ENCODE peak calls at places on chromosome 13, in nine cellular contexts. One of them, this sample, is unnamed.
A peak's percentile ranks its signal among the peaks of the same experiment; 100 is the strongest.

GRCh38 chr13:80164451-80164850 is 176.5 kb downstream of the SPRY2 start:
- DNase-seq in Caco-2: no peak
- DNase-seq in stomach: no peak
- DNase-seq in tibial nerve: no peak
- DNase-seq in right lobe of liver: no peak
- DNase-seq in left ventricle myocardium inferior: no peak
- DNase-seq in PC-3: no peak
- DNase-seq in transverse colon: no peak
- DNase-seq in GM12878: no peak
- DNase-seq in this sample: no peak

GRCh38 chr13:50845211-50845610 is 1.7 kb upstream of the DLEU7 start:
- DNase-seq in Caco-2: no peak
- DNase-seq in stomach: no peak
- DNase-seq in tibial nerve: no peak
- DNase-seq in right lobe of liver: no peak
- DNase-seq in left ventricle myocardium inferior: no peak
- DNase-seq in PC-3: no peak
- DNase-seq in transverse colon: no peak
- DNase-seq in GM12878: no peak
- DNase-seq in this sample: no peak

GRCh38 chr13:112814905-112815585 is 125.2 kb downstream of the ATP11A start:
- DNase-seq in Caco-2: no peak
- DNase-seq in stomach: peak; percentile 27
- DNase-seq in tibial nerve: no peak
- DNase-seq in right lobe of liver: no peak
- DNase-seq in left ventricle myocardium inferior: peak; percentile 46
- DNase-seq in PC-3: peak; percentile 34
- DNase-seq in transverse colon: no peak
- DNase-seq in GM12878: no peak
- DNase-seq in this sample: no peak

GRCh38 chr13:35549481-35549880 is 73.0 kb upstream of the MAB21L1 start:
- DNase-seq in Caco-2: no peak
- DNase-seq in stomach: no peak
- DNase-seq in tibial nerve: no peak
- DNase-seq in right lobe of liver: no peak
- DNase-seq in left ventricle myocardium inferior: no peak
- DNase-seq in PC-3: peak; percentile 80
- DNase-seq in transverse colon: no peak
- DNase-seq in GM12878: peak; percentile 15
- DNase-seq in this sample: no peak

GRCh38 chr13:47976325-47976724 is 24.7 kb downstream of the SUCLA2 start:
- DNase-seq in Caco-2: no peak
- DNase-seq in stomach: no peak
- DNase-seq in tibial nerve: no peak
- DNase-seq in right lobe of liver: no peak
- DNase-seq in left ventricle myocardium inferior: no peak
- DNase-seq in PC-3: no peak
- DNase-seq in transverse colon: no peak
- DNase-seq in GM12878: no peak
- DNase-seq in this sample: no peak

GRCh38 chr13:111958612-111959395 is 108.1 kb upstream of the SOX1 start:
- DNase-seq in Caco-2: no peak
- DNase-seq in stomach: peak; percentile 8
- DNase-seq in tibial nerve: no peak
- DNase-seq in right lobe of liver: no peak
- DNase-seq in left ventricle myocardium inferior: no peak
- DNase-seq in PC-3: no peak
- DNase-seq in transverse colon: no peak
- DNase-seq in GM12878: no peak
- DNase-seq in this sample: no peak

GRCh38 chr13:24694907-24695306 is 14.7 kb downstream of the ATP12A start:
- DNase-seq in Caco-2: no peak
- DNase-seq in stomach: no peak
- DNase-seq in tibial nerve: no peak
- DNase-seq in right lobe of liver: no peak
- DNase-seq in left ventricle myocardium inferior: no peak
- DNase-seq in PC-3: peak; percentile 55
- DNase-seq in transverse colon: no peak
- DNase-seq in GM12878: no peak
- DNase-seq in this sample: no peak

GRCh38 chr13:51590966-51591627 is 6.8 kb downstream of the WDFY2 start:
- DNase-seq in Caco-2: no peak
- DNase-seq in stomach: peak; percentile 41
- DNase-seq in tibial nerve: no peak
- DNase-seq in right lobe of liver: no peak
- DNase-seq in left ventricle myocardium inferior: no peak
- DNase-seq in PC-3: peak; percentile 68
- DNase-seq in transverse colon: no peak
- DNase-seq in GM12878: no peak
- DNase-seq in this sample: no peak

GRCh38 chr13:26007774-26008173 is 44.0 kb downstream of the SHISA2 start:
- DNase-seq in Caco-2: no peak
- DNase-seq in stomach: no peak
- DNase-seq in tibial nerve: no peak
- DNase-seq in right lobe of liver: no peak
- DNase-seq in left ventricle myocardium inferior: no peak
- DNase-seq in PC-3: peak; percentile 25
- DNase-seq in transverse colon: no peak
- DNase-seq in GM12878: no peak
- DNase-seq in this sample: no peak

GRCh38 chr13:46578590-46578975 is 25.6 kb downstream of the LRCH1 start:
- DNase-seq in Caco-2: no peak
- DNase-seq in stomach: no peak
- DNase-seq in tibial nerve: no peak
- DNase-seq in right lobe of liver: no peak
- DNase-seq in left ventricle myocardium inferior: no peak
- DNase-seq in PC-3: no peak
- DNase-seq in transverse colon: no peak
- DNase-seq in GM12878: no peak
- DNase-seq in this sample: no peak

GRCh38 chr13:50911051-50911690 is 1.6 kb downstream of the RNASEH2B start:
- DNase-seq in Caco-2: no peak
- DNase-seq in stomach: no peak
- DNase-seq in tibial nerve: no peak
- DNase-seq in right lobe of liver: no peak
- DNase-seq in left ventricle myocardium inferior: no peak
- DNase-seq in PC-3: peak; percentile 19
- DNase-seq in transverse colon: no peak
- DNase-seq in GM12878: no peak
- DNase-seq in this sample: peak; percentile 68

GRCh38 chr13:106176103-106176502 is 359.4 kb downstream of the EFNB2 start:
- DNase-seq in Caco-2: no peak
- DNase-seq in stomach: no peak
- DNase-seq in tibial nerve: no peak
- DNase-seq in right lobe of liver: no peak
- DNase-seq in left ventricle myocardium inferior: no peak
- DNase-seq in PC-3: no peak
- DNase-seq in transverse colon: no peak
- DNase-seq in GM12878: no peak
- DNase-seq in this sample: no peak

GRCh38 chr13:30033681-30034447 is 183.4 kb upstream of the UBL3 start:
- DNase-seq in Caco-2: no peak
- DNase-seq in stomach: no peak
- DNase-seq in tibial nerve: no peak
- DNase-seq in right lobe of liver: no peak
- DNase-seq in left ventricle myocardium inferior: no peak
- DNase-seq in PC-3: peak; percentile 69
- DNase-seq in transverse colon: no peak
- DNase-seq in GM12878: no peak
- DNase-seq in this sample: no peak

GRCh38 chr13:33213797-33214196 is 71.8 kb downstream of the STARD13 start:
- DNase-seq in Caco-2: no peak
- DNase-seq in stomach: peak; percentile 32
- DNase-seq in tibial nerve: no peak
- DNase-seq in right lobe of liver: no peak
- DNase-seq in left ventricle myocardium inferior: no peak
- DNase-seq in PC-3: no peak
- DNase-seq in transverse colon: no peak
- DNase-seq in GM12878: no peak
- DNase-seq in this sample: no peak

GRCh38 chr13:39095500-39095899 is 57.2 kb downstream of the NHLRC3 start:
- DNase-seq in Caco-2: no peak
- DNase-seq in stomach: no peak
- DNase-seq in tibial nerve: no peak
- DNase-seq in right lobe of liver: no peak
- DNase-seq in left ventricle myocardium inferior: no peak
- DNase-seq in PC-3: no peak
- DNase-seq in transverse colon: no peak
- DNase-seq in GM12878: no peak
- DNase-seq in this sample: no peak

GRCh38 chr13:106917673-106918652 is 350.0 kb upstream of the ARGLU1 start:
- DNase-seq in Caco-2: peak; percentile 77
- DNase-seq in stomach: peak; percentile 79
- DNase-seq in tibial nerve: peak; percentile 61
- DNase-seq in right lobe of liver: peak; percentile 75
- DNase-seq in left ventricle myocardium inferior: peak; percentile 79
- DNase-seq in PC-3: peak; percentile 61
- DNase-seq in transverse colon: peak; percentile 78
- DNase-seq in GM12878: no peak
- DNase-seq in this sample: peak; percentile 71

GRCh38 chr13:29484796-29485195 is 110.7 kb downstream of the SLC7A1 start:
- DNase-seq in Caco-2: no peak
- DNase-seq in stomach: no peak
- DNase-seq in tibial nerve: no peak
- DNase-seq in right lobe of liver: no peak
- DNase-seq in left ventricle myocardium inferior: no peak
- DNase-seq in PC-3: no peak
- DNase-seq in transverse colon: no peak
- DNase-seq in GM12878: no peak
- DNase-seq in this sample: no peak

GRCh38 chr13:22915442-22916082 is 265.2 kb upstream of the SGCG start:
- DNase-seq in Caco-2: no peak
- DNase-seq in stomach: peak; percentile 40
- DNase-seq in tibial nerve: no peak
- DNase-seq in right lobe of liver: no peak
- DNase-seq in left ventricle myocardium inferior: peak; percentile 38
- DNase-seq in PC-3: no peak
- DNase-seq in transverse colon: peak; percentile 68
- DNase-seq in GM12878: no peak
- DNase-seq in this sample: peak; percentile 60

DNA sequence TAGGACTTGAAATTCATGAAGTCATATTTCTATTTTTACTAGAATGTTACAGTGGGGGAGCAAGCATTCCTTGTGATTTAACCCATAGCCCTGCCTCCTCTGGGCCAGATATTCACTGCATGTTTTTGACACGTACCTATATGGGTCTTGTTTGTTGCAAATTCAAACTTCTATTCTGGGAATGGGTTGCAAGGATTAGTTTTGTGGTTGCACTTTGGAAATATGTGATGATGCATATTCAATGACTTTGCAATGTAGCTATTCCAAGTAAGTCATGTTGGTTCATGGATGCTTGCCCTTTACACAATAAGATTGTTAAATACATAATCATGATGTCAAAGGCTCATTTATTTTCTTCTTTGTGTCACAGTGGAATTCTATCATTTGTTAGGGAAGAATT is 440.8 kb downstream of the TDRD3 start:
- DNase-seq in Caco-2: no peak
- DNase-seq in stomach: no peak
- DNase-seq in tibial nerve: no peak
- DNase-seq in right lobe of liver: no peak
- DNase-seq in left ventricle myocardium inferior: no peak
- DNase-seq in PC-3: peak; percentile 2
- DNase-seq in transverse colon: no peak
- DNase-seq in GM12878: no peak
- DNase-seq in this sample: no peak
- H3K4me1 ChIP-seq in Caco-2: no peaks in the 10 kb centered on the region
- H3K4me1 ChIP-seq in stomach: no peaks in the 10 kb centered on the region
- H3K4me1 ChIP-seq in tibial nerve: no peaks in the 10 kb centered on the region
- H3K4me1 ChIP-seq in right lobe of liver: no peaks in the 10 kb centered on the region
- H3K4me1 ChIP-seq in left ventricle myocardium inferior: no peaks in the 10 kb centered on the region
- H3K4me1 ChIP-seq in PC-3: no peaks in the 10 kb centered on the region
- H3K4me1 ChIP-seq in transverse colon: no peaks in the 10 kb centered on the region
- H3K4me1 ChIP-seq in GM12878: no peaks in the 10 kb centered on the region
- H3K4me1 ChIP-seq in this sample: no peaks in the 10 kb centered on the region

GRCh38 chr13:89822467-89822866 is 1525.0 kb upstream of the MIR17HG start:
- DNase-seq in Caco-2: no peak
- DNase-seq in stomach: no peak
- DNase-seq in tibial nerve: no peak
- DNase-seq in right lobe of liver: no peak
- DNase-seq in left ventricle myocardium inferior: no peak
- DNase-seq in PC-3: no peak
- DNase-seq in transverse colon: no peak
- DNase-seq in GM12878: no peak
- DNase-seq in this sample: no peak
- TF ChIP-seq CTCF in Caco-2: no peak
- TF ChIP-seq CTCF in stomach: no peak
- TF ChIP-seq CTCF in tibial nerve: no peak
- TF ChIP-seq CTCF in right lobe of liver: no peak
- TF ChIP-seq CTCF in left ventricle myocardium inferior: no peak
- TF ChIP-seq CTCF in PC-3: no peak
- TF ChIP-seq CTCF in transverse colon: no peak
- TF ChIP-seq CTCF in GM12878: no peak
- TF ChIP-seq CTCF in this sample: no peak

DNA sequence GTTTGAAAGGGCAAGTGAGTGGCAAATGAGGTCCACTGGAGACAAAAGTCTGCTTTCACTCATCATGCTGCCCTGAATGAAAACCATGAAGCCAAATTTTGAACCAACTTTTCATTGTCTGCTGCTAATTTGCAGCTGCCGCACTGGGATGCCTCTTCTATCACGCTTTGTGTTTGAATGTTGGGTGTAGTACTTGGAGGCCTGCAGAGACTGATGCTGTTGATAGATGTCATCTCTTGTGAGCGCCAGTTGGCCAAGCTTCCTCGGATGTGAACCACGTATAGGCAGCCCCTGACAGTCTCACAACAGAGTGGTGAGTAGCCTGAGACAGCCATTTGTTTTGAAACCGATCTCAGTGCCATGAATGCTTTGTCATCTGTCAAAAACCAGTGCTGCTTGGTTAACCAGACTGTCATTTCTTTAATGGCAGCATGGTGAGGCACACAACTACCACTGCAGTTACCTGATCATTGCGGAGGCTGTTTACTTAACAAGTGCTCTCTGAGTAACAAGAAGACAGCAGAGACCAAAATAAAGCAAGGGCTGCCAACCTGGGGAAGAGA is 31.2 kb upstream of the SLC10A2 start:
- DNase-seq in Caco-2: no peak
- DNase-seq in stomach: no peak
- DNase-seq in tibial nerve: no peak
- DNase-seq in right lobe of liver: no peak
- DNase-seq in left ventricle myocardium inferior: no peak
- DNase-seq in PC-3: no peak
- DNase-seq in transverse colon: no peak
- DNase-seq in GM12878: no peak
- DNase-seq in this sample: no peak
- H3K4me1 ChIP-seq in Caco-2: no peaks in the 10 kb centered on the region
- H3K4me1 ChIP-seq in stomach: no peaks in the 10 kb centered on the region
- H3K4me1 ChIP-seq in tibial nerve: no peaks in the 10 kb centered on the region
- H3K4me1 ChIP-seq in right lobe of liver: no peaks in the 10 kb centered on the region
- H3K4me1 ChIP-seq in left ventricle myocardium inferior: peaks cover 12% of the 10 kb centered on the region
- H3K4me1 ChIP-seq in PC-3: no peaks in the 10 kb centered on the region
- H3K4me1 ChIP-seq in transverse colon: no peaks in the 10 kb centered on the region
- H3K4me1 ChIP-seq in GM12878: no peaks in the 10 kb centered on the region
- H3K4me1 ChIP-seq in this sample: peaks cover 14% of the 10 kb centered on the region

DNA sequence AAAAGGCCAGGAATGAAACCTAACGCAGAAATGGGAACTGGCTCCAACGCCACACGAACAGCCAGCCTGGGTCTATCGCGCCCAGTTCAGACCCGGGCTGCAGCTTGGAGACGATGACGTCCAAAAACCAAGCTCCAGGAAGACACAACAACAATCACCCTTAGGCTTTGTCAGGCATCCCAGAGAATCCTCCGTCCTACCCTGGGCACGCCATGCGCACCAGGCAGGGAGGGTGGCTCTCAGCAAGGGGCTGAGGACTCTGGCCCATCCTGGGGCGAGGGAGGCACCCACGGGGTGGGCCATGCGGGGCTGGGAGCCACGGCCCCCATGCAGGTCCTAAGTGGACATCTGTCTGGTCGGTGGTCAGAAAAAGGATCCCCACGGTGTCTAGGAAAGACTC is 9.0 kb downstream of the RASA3 start:
- DNase-seq in Caco-2: no peak
- DNase-seq in stomach: no peak
- DNase-seq in tibial nerve: no peak
- DNase-seq in right lobe of liver: no peak
- DNase-seq in left ventricle myocardium inferior: no peak
- DNase-seq in PC-3: no peak
- DNase-seq in transverse colon: no peak
- DNase-seq in GM12878: no peak
- DNase-seq in this sample: no peak
- TF ChIP-seq CTCF in Caco-2: no peak
- TF ChIP-seq CTCF in stomach: no peak
- TF ChIP-seq CTCF in tibial nerve: no peak
- TF ChIP-seq CTCF in right lobe of liver: no peak
- TF ChIP-seq CTCF in left ventricle myocardium inferior: no peak
- TF ChIP-seq CTCF in PC-3: no peak
- TF ChIP-seq CTCF in transverse colon: no peak
- TF ChIP-seq CTCF in GM12878: no peak
- TF ChIP-seq CTCF in this sample: no peak

This sample was measured in OCI-LY7.